ENCODE peak calls at places on chromosome 5, in five cellular contexts. Z is ascending aorta, U is Panc1, H is GM23338, B is SJCRH30. D is an unnamed sample.

GRCh38 chr5:74866653-74867162 is 521 bp upstream of the FAM169A start:
- DNase-seq in B (peak), Z (no peak), H (peak), U (no peak), D (peak)

GRCh38 chr5:400282-401215 is 42.4 kb upstream of the EXOC3 start:
- DNase-seq in Z (no peak), B (no peak), U (no peak), H (no peak), D (no peak)

GRCh38 chr5:76657091-76657490 is 33.9 kb upstream of the F2RL2 start:
- DNase-seq in B (no peak), U (no peak), H (no peak), Z (no peak), D (peak)

GRCh38 chr5:34604119-34604675 is 51.9 kb upstream of the RAI14 start:
- DNase-seq in Z (no peak), H (no peak), U (no peak), B (no peak), D (no peak)

GRCh38 chr5:78060421-78060820 is 234.1 kb downstream of the AP3B1 start:
- DNase-seq in U (peak), H (no peak), Z (no peak), B (no peak), D (no peak)

GRCh38 chr5:92119110-92119509 is 736.0 kb upstream of the ARRDC3 start:
- DNase-seq in U (no peak), Z (no peak), H (peak), B (no peak), D (no peak)

GRCh38 chr5:125412561-125413535 is 666.4 kb upstream of the ZNF608 start:
- DNase-seq in U (no peak), H (peak), Z (peak), B (peak), D (peak)

GRCh38 chr5:34045996-34046395 is 3.0 kb upstream of the C1QTNF3 start:
- DNase-seq in B (no peak), Z (no peak), H (no peak), U (no peak), D (no peak)

GRCh38 chr5:180467576-180467975 is 26.6 kb upstream of the CNOT6 start:
- DNase-seq in B (no peak), H (no peak), U (no peak), Z (peak), D (no peak)

GRCh38 chr5:35672995-35673394 is 55.3 kb downstream of the SPEF2 start:
- DNase-seq in U (no peak), H (peak), B (no peak), Z (no peak), D (peak)

GRCh38 chr5:6365142-6365976 is 13.0 kb downstream of the MED10 start:
- DNase-seq in B (no peak), H (no peak), Z (no peak), U (no peak), D (no peak)

GRCh38 chr5:168269950-168270349 is 21.5 kb upstream of the WWC1 start:
- DNase-seq in Z (no peak), H (peak), U (no peak), B (no peak), D (peak)

GRCh38 chr5:122392844-122393243 is 80.8 kb downstream of the SNCAIP start:
- DNase-seq in B (no peak), U (no peak), Z (no peak), H (no peak), D (no peak)

GRCh38 chr5:130624805-130625204 is 540.3 kb downstream of the HINT1 start:
- DNase-seq in B (no peak), H (no peak), Z (no peak), U (no peak), D (no peak)

GRCh38 chr5:125149503-125149902 is 403.1 kb upstream of the ZNF608 start:
- DNase-seq in H (no peak), B (peak), U (no peak), Z (no peak), D (no peak)

GRCh38 chr5:115396079-115396478 is 99.6 kb upstream of the CCDC112 start:
- DNase-seq in U (no peak), B (no peak), H (no peak), Z (no peak), D (no peak)

GRCh38 chr5:146249801-146250200 is 46.4 kb downstream of the RBM27 start:
- DNase-seq in Z (no peak), H (no peak), U (no peak), B (no peak), D (no peak)

GRCh38 chr5:162132348-162132747 is 64.8 kb downstream of the GABRG2 start:
- DNase-seq in Z (no peak), H (no peak), U (no peak), B (no peak), D (no peak)

GRCh38 chr5:141155540-141156374 is 5.9 kb downstream of the PCDHB6 start:
- DNase-seq in H (peak), Z (no peak), U (no peak), B (no peak), D (no peak)

GRCh38 chr5:168104811-168105481 is 186.5 kb upstream of the WWC1 start:
- DNase-seq in H (peak), Z (no peak), B (no peak), U (no peak), D (peak)

GRCh38 chr5:179061025-179061424 is 852 bp downstream of the ZNF354C start:
- DNase-seq in Z (no peak), U (no peak), B (no peak), H (no peak), D (no peak)

GRCh38 chr5:3597002-3597726 is 1.5 kb downstream of the IRX1 start:
- DNase-seq in Z (no peak), H (peak), U (no peak), B (peak), D (no peak)

GRCh38 chr5:132873119-132873929 is at the start of gene LEAP2:
- DNase-seq in Z (no peak), U (no peak), H (no peak), B (no peak), D (no peak)

GRCh38 chr5:10248378-10249260 is 1.1 kb downstream of the ATPSCKMT start:
- DNase-seq in H (no peak), B (peak), U (no peak), Z (no peak), D (peak)

GRCh38 chr5:39092581-39093350 is 18.6 kb upstream of the RICTOR start:
- DNase-seq in U (no peak), Z (no peak), B (peak), H (no peak), D (no peak)
- H3K27ac ChIP-seq in U (no peak), Z (no peak), B (no peak), H (no peak), D (no peak)

DNA sequence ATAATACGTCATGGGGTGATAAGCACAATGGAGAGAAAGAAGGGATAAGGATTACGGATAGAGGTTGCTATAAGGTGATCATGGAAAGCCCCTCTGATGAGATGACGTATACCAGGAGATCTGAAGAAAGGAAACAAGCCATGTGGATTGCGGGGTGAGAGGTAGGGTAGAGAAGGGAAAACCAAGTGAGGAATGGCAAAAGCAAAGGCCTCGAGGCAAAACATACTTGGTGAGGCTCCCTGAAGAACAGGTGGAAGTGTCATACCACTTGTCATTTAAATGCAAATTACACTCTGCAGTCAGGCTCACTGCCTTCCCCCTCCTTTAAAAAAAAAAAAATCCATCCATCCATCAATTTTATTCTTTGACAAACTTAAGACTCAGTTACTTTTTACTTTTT is 420.8 kb downstream of the RAB3C start:
- DNase-seq in Z (no peak), H (peak), U (no peak), B (no peak), D (no peak)
- H3K27ac ChIP-seq in Z (no peak), H (peak), U (no peak), B (no peak), D (no peak)

GRCh38 chr5:96254980-96255681 is 177.9 kb downstream of the PCSK1 start:
- DNase-seq in U (peak), B (peak), Z (no peak), H (no peak), D (no peak)

GRCh38 chr5:96258692-96259091 is 174.4 kb downstream of the PCSK1 start:
- DNase-seq in B (no peak), U (no peak), Z (no peak), H (no peak), D (no peak)

GRCh38 chr5:96259211-96259772 is 173.8 kb downstream of the PCSK1 start:
- DNase-seq in U (peak), Z (no peak), H (no peak), B (no peak), D (no peak)

GRCh38 chr5:96257904-96258303 is 175.1 kb downstream of the PCSK1 start:
- DNase-seq in H (no peak), Z (no peak), U (no peak), B (no peak), D (no peak)

GRCh38 chr5:96256795-96257470 is 176.1 kb downstream of the PCSK1 start:
- DNase-seq in Z (no peak), H (peak), B (peak), U (no peak), D (no peak)
- H3K27ac ChIP-seq in Z (no peak), H (no peak), B (no peak), U (peak), D (no peak)

GRCh38 chr5:73727470-73727869 is 101.5 kb downstream of the ARHGEF28 start:
- DNase-seq in B (no peak), Z (no peak), U (no peak), H (no peak), D (no peak)

GRCh38 chr5:73728493-73729273 is 102.7 kb downstream of the ARHGEF28 start:
- DNase-seq in Z (no peak), B (no peak), U (no peak), H (no peak), D (peak)

GRCh38 chr5:73726071-73726470 is 100.1 kb downstream of the ARHGEF28 start:
- DNase-seq in B (no peak), H (no peak), U (no peak), Z (no peak), D (peak)

GRCh38 chr5:73729329-73729728 is 103.3 kb downstream of the ARHGEF28 start:
- DNase-seq in B (no peak), U (no peak), H (no peak), Z (no peak), D (no peak)

GRCh38 chr5:73726606-73727231 is 100.7 kb downstream of the ARHGEF28 start:
- DNase-seq in Z (no peak), H (no peak), U (no peak), B (no peak), D (no peak)
- H3K27ac ChIP-seq in Z (peak), H (no peak), U (no peak), B (no peak), D (peak)

DNA sequence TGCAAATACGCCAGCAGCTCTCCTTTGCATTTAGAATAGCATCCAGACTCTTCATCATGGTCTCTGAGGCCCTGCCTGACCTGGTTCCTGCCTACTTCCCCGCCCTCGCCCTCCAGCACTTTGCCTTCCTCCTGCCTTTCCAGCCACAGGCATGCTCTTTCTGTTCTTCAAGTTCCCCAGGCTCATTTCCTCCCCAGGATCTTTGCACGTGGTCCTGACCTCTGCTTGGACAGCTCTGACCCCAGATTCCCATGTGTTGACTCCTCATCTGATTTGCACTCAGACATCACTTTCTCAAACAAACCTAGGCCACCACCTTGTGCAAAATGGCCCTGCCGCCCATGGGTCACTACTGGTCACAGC is 173.2 kb downstream of the FGF1 start:
- DNase-seq in B (no peak), Z (peak), H (no peak), U (peak), D (no peak)
- H3K27ac ChIP-seq in B (no peak), Z (no peak), H (no peak), U (no peak), D (peak)

DNA sequence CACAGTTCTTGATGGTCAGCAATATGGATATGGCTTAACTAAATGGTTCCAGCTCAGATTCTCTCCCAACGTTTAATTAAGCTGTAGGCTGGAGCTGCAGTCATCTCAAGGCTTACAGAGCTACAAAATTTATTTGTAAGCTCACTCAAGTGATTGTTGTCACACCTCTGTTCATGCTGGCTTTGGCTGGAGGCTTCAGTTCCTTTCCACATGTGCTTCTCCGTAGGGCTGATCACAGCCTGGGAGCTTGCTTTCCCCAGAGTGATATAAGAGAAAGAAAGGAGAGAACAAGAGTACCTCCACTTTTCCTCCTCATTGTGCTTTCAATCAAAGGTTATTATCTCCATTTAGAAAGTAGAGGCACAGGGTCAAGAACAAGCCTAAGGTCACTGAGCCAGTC is 182.7 kb upstream of the KCNN2 start:
- DNase-seq in U (no peak), H (no peak), B (no peak), Z (no peak), D (no peak)
- H3K27ac ChIP-seq in U (no peak), H (no peak), B (no peak), Z (no peak), D (no peak)

GRCh38 chr5:72816297-72817075 is at the start of gene TNPO1:
- DNase-seq in B (peak), Z (peak), U (no peak), H (peak), D (peak)

GRCh38 chr5:72815580-72816296 is 723 bp upstream of the TNPO1 start:
- DNase-seq in U (no peak), Z (no peak), H (no peak), B (no peak), D (no peak)

GRCh38 chr5:72817076-72817476 is 615 bp downstream of the TNPO1 start:
- DNase-seq in Z (peak), U (no peak), H (peak), B (peak), D (peak)

GRCh38 chr5:72818866-72819534 is 2.5 kb downstream of the TNPO1 start:
- DNase-seq in H (peak), B (peak), Z (peak), U (no peak), D (peak)

GRCh38 chr5:72817639-72818266 is 1.3 kb downstream of the TNPO1 start:
- DNase-seq in H (peak), Z (no peak), U (no peak), B (no peak), D (no peak)
- H3K27ac ChIP-seq in H (no peak), Z (peak), U (peak), B (peak), D (peak)

GRCh38 chr5:150992705-150993104 is 27.7 kb upstream of the GPX3 start:
- DNase-seq in Z (no peak), U (no peak), H (no peak), B (no peak), D (no peak)
- H3K27ac ChIP-seq in Z (no peak), U (no peak), H (no peak), B (no peak), D (no peak)

GRCh38 chr5:142342128-142342981 is 17.5 kb upstream of the SPRY4 start:
- DNase-seq in B (no peak), U (no peak), H (no peak), Z (peak), D (no peak)
- H3K27ac ChIP-seq in B (no peak), U (peak), H (no peak), Z (no peak), D (peak)